ENCODE peak calls at places on chromosomes 7 and 10, in five cellular contexts. E is astrocyte, W is fibroblast of lung, H is NT2/D1, F is neural progenitor cell. D is an unnamed sample.

GRCh38 chr7:157129200-157129599 is 9.5 kb upstream of the UBE3C start:
- DNase-seq in H (no peak), F (no peak), E (no peak), W (no peak), D (no peak)

GRCh38 chr10:113704637-113705343 is 25.1 kb downstream of the CASP7 start:
- DNase-seq in W (peak), E (peak), F (peak), H (no peak), D (peak)

GRCh38 chr10:58350619-58351323 is 16.0 kb downstream of the UBE2D1 start:
- DNase-seq in H (no peak), E (no peak), F (no peak), W (no peak), D (no peak)

GRCh38 chr7:77415822-77416620 is at the start of gene GSAP:
- DNase-seq in W (peak), F (peak), E (peak), H (no peak), D (peak)

GRCh38 chr10:29658984-29659769 is 24.4 kb upstream of the SVIL start:
- DNase-seq in H (peak), F (peak), W (peak), E (peak), D (peak)

GRCh38 chr10:75910032-75910431 is 478.6 kb downstream of the LRMDA start:
- DNase-seq in W (peak), H (no peak), F (no peak), E (peak), D (peak)

GRCh38 chr7:7567898-7568531 is 1.3 kb downstream of the MIOS start:
- DNase-seq in W (no peak), E (no peak), F (no peak), H (no peak), D (no peak)

GRCh38 chr7:45221896-45222604 is 64.5 kb downstream of the RAMP3 start:
- DNase-seq in H (no peak), E (no peak), F (no peak), W (no peak), D (no peak)

GRCh38 chr7:86932038-86932512 is 127.4 kb downstream of the ELAPOR2 start:
- DNase-seq in W (peak), H (no peak), E (peak), F (no peak), D (peak)

GRCh38 chr10:49642311-49642710 is 28.5 kb downstream of the CHAT start:
- DNase-seq in F (no peak), H (no peak), E (no peak), W (no peak), D (no peak)

GRCh38 chr10:110360857-110361474 is 56.2 kb upstream of the SMNDC1 start:
- DNase-seq in F (no peak), H (no peak), E (peak), W (no peak), D (no peak)

GRCh38 chr10:104037261-104037951 is 48.3 kb downstream of the COL17A1 start:
- DNase-seq in H (no peak), W (no peak), F (no peak), E (no peak), D (no peak)

DNA sequence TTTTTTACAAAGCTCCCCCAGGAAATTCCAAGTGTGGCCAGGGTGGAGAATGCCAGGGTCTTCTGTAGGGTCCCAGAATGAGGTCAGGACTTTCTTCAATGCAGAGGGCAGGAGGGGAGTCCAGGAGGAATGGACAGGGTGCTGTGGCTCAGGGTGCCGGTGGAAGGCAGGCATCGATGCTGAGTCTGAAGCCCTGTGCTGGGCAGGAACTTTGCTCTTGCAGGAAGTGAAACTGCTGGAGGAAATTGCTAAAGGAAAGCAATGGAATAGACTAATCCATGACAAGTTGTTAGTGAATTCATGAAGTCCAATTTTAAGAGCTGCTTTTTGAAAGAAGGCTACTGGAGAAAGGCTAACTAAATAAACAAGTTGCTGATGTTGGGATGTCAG is 14.8 kb downstream of the PTPRE start:
- DNase-seq in F (no peak), W (no peak), H (no peak), E (no peak), D (no peak)
- H3K9ac ChIP-seq in F (no peak), W (no peak), H (no peak), E (no peak), D (no peak)

GRCh38 chr7:436367-437128 is 83.1 kb downstream of the PDGFA start:
- DNase-seq in W (no peak), H (no peak), F (no peak), E (no peak), D (no peak)
- H3K9ac ChIP-seq in W (no peak), H (peak), F (no peak), E (no peak), D (no peak)

GRCh38 chr7:116337800-116338199 is 127.5 kb downstream of the TES start:
- DNase-seq in H (no peak), E (no peak), F (no peak), W (no peak), D (no peak)
- H3K9ac ChIP-seq in H (no peak), E (no peak), F (no peak), W (no peak), D (no peak)

DNA sequence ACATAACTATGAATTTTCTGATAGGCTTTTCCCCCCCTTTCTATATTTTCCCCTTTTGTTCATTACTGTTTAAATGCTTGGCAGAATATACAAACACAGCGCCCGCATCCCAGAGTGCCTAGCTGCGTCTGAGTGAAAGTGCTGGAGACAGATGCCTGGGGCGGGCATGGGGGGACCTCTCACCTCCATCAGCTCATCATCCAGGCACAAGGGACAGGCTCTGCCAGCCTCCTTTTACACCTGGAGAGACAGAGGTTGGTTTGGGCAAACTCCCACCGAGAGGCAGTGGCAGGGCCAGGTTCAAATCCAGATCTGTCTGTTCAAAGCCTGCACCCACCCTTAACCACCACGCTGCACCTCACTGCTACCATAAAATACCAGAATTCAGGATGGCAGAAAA is 104.5 kb downstream of the FAM53B start:
- DNase-seq in E (no peak), W (no peak), H (no peak), F (no peak), D (no peak)
- H3K9ac ChIP-seq in E (no peak), W (no peak), H (no peak), F (no peak), D (no peak)

GRCh38 chr7:101137651-101138148 is 10.8 kb downstream of the SERPINE1 start:
- DNase-seq in F (no peak), E (no peak), W (no peak), H (no peak), D (no peak)
- H3K9ac ChIP-seq in F (no peak), E (peak), W (no peak), H (no peak), D (peak)

DNA sequence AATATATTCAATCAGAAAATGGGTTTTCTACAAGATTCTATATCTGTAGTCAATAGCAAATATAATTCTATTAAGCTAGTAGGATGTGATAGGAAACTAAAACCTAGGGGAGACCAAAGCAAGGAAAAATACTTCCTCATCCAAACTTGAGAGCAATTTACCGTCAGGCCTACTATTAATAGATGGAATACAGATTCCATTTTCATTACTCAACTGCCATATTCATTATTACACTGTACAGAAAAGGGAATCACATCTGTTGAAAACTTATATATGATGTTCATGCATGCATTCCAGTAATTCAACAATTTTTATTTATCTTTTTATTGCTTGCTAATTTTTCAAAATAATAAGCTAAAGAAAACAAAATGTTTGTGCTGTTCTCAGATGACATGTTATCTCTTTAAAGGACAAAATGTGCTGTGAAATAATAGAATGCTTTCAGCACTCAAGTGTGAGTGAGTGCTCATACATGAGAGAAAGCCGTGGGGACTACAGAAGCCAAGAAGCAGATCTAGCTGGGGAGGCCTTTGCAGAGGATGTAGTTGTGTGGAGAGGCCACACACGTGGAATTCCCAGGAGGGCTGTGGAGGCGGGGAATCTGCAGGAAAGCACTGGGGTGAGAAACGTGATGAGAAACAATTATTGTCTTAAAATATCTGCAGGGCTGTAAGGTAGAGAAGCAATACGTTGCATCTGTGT is 110.0 kb downstream of the EGFR start:
- DNase-seq in F (peak), E (peak), W (peak), H (no peak), D (peak)
- H3K9ac ChIP-seq in F (no peak), E (peak), W (peak), H (no peak), D (peak)